ENCODE peak calls at places on chromosomes 13 and 19, in eight cellular contexts. E, U, B, S, O, V, T and J are unnamed samples.
A peak's percentile ranks its signal among the peaks of the same experiment; 100 is the strongest.

GRCh38 chr13:114097504-114097892 is 34.9 kb downstream of the RASA3 start:
- DNase-seq in E (no peak), U (no peak), B (peak; percentile 9), S (no peak), O (peak; percentile 30), V (no peak), T (no peak), J (no peak)

GRCh38 chr13:42574011-42574410 is at the start of gene TNFSF11:
- DNase-seq in E (peak; percentile 25), U (no peak), B (no peak), S (no peak), O (no peak), V (no peak), T (no peak), J (no peak)

GRCh38 chr19:52343548-52343947 is 7.5 kb downstream of the ZNF610 start:
- DNase-seq in E (peak; percentile 46), U (no peak), B (peak; percentile 48), S (peak; percentile 60), O (peak; percentile 52), V (no peak), T (peak; percentile 74), J (no peak)

GRCh38 chr13:98274921-98275487 is 97.9 kb upstream of the RNF113B start:
- DNase-seq in E (no peak), U (peak; percentile 49), B (no peak), S (no peak), O (no peak), V (no peak), T (no peak), J (no peak)

GRCh38 chr13:100333141-100333540 is 244.2 kb downstream of the PCCA start:
- DNase-seq in E (no peak), U (no peak), B (no peak), S (no peak), O (no peak), V (no peak), T (no peak), J (no peak)

GRCh38 chr19:33840382-33840781 is 43.7 kb downstream of the KCTD15 start:
- DNase-seq in E (no peak), U (no peak), B (no peak), S (no peak), O (no peak), V (no peak), T (no peak), J (no peak)

GRCh38 chr19:54921082-54921481 is 15.1 kb downstream of the NCR1 start:
- DNase-seq in E (no peak), U (no peak), B (no peak), S (no peak), O (no peak), V (no peak), T (no peak), J (no peak)

GRCh38 chr19:31503211-31503610 is 154.0 kb upstream of the TSHZ3 start:
- DNase-seq in E (no peak), U (no peak), B (no peak), S (no peak), O (no peak), V (no peak), T (no peak), J (no peak)

GRCh38 chr19:5628470-5628869 is 5.6 kb downstream of the SAFB start:
- DNase-seq in E (no peak), U (no peak), B (no peak), S (no peak), O (no peak), V (no peak), T (no peak), J (no peak)

GRCh38 chr13:98098511-98098910 is 44.4 kb upstream of the FARP1 start:
- DNase-seq in E (no peak), U (peak; percentile 23), B (no peak), S (no peak), O (no peak), V (no peak), T (no peak), J (no peak)

GRCh38 chr13:40096357-40096911 is 441.0 kb downstream of the COG6 start:
- DNase-seq in E (no peak), U (no peak), B (no peak), S (no peak), O (no peak), V (no peak), T (no peak), J (no peak)

GRCh38 chr13:65597839-65598818 is 1632.0 kb downstream of the PCDH9 start:
- DNase-seq in E (no peak), U (peak; percentile 13), B (no peak), S (no peak), O (no peak), V (no peak), T (no peak), J (no peak)

GRCh38 chr13:32087955-32088747 is 56.6 kb downstream of the FRY start:
- DNase-seq in E (no peak), U (no peak), B (no peak), S (no peak), O (no peak), V (no peak), T (no peak), J (no peak)

GRCh38 chr13:62357887-62358645 is 942.4 kb upstream of the PCDH20 start:
- DNase-seq in E (peak; percentile 47), U (peak; percentile 48), B (no peak), S (no peak), O (no peak), V (no peak), T (no peak), J (no peak)

GRCh38 chr19:5927439-5927821 is 13.4 kb downstream of the CAPS start:
- DNase-seq in E (no peak), U (no peak), B (no peak), S (no peak), O (no peak), V (no peak), T (no peak), J (no peak)

GRCh38 chr13:35599385-35599784 is 122.9 kb upstream of the MAB21L1 start:
- DNase-seq in E (no peak), U (no peak), B (no peak), S (no peak), O (no peak), V (no peak), T (no peak), J (no peak)

GRCh38 chr19:58357798-58358145 is 4.5 kb upstream of the A1BG start:
- DNase-seq in E (no peak), U (no peak), B (no peak), S (no peak), O (no peak), V (no peak), T (no peak), J (no peak)

DNA sequence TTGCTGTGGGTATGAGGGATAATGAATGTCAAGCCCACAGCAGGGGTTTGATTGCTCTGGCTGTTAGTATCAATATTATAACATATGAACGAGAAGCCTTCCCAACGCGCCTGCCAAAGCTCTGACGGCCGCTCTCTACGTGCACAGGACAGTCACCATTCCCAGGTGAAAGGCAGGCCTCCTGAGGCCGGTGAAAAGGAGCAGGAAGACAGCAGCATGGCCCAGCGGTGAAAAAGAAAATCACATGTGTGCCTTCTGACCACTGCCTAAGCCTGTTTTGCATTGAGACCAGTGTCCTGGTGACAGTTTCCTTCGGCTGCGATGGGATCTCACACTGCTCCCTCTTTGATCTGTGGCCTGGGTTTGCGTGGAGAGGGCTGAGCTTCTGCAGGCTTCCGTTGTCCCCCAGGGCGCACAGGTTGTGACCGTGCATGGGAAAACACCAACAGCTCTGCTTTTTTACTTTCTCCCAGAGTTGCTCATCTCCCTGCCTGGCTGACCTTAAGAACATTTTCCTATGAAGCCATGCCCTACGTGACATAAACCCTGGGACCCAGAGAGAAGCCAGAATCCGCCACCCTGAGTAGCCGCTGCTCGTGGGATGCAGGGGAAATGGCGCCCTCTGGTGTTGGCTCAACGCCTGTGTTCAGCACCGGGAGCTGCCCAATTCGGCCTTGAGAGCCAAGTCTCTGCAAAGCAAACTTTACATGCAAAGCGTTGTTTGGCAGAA is 112.0 kb upstream of the GPR12 start:
- DNase-seq in E (peak; percentile 88), U (no peak), B (no peak), S (no peak), O (no peak), V (no peak), T (peak; percentile 74), J (no peak)
- TF ChIP-seq CTCF in E (peak; percentile 92), U (peak; percentile 69), B (peak; percentile 22), S (peak; percentile 28), O (peak; percentile 35), V (peak; percentile 79), T (peak; percentile 46), J (peak; percentile 81)

GRCh38 chr19:57302020-57302465 is 18.2 kb upstream of the ZNF543 start:
- DNase-seq in E (no peak), U (peak; percentile 87), B (no peak), S (peak; percentile 64), O (no peak), V (peak; percentile 95), T (peak; percentile 90), J (no peak)

GRCh38 chr19:57305056-57305455 is 15.2 kb upstream of the ZNF543 start:
- DNase-seq in E (no peak), U (no peak), B (no peak), S (no peak), O (no peak), V (peak; percentile 32), T (no peak), J (no peak)

GRCh38 chr19:57308514-57308913 is 11.8 kb upstream of the ZNF543 start:
- DNase-seq in E (no peak), U (no peak), B (no peak), S (no peak), O (no peak), V (peak; percentile 31), T (no peak), J (no peak)

DNA sequence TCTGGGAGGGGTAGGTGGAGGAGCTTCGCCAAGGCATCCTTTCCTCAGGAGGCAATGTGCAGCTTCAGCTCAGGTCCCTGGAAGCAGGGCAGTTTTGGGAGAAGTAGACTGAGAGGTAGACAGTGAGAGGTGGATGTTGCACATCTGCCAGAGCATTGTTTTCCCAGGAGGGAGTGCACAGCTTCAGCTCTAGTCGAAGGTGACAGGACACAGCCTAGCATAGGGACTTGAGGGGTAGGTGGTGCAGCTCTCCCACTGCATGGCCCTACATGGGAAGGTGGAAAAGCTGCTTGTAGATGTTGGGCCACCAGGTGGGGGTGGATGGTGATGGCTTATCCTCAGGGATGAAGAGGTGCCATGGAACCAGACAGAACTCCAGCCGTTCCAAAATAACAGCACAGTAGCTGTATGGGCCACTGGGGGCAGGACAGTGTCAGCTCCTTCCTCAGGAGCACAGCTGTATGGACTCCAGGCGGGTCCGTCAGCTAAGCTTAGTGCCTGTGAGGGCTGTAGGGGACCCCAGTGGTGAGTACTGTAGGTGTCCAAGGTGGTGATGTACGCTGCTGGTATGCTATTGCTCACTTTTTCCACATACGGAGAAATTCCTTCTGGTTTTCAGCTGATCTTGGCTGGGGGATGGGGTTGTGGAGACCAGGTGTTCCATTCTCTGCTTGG is 17.4 kb upstream of the ZNF543 start:
- DNase-seq in E (no peak), U (no peak), B (no peak), S (no peak), O (no peak), V (peak; percentile 24), T (no peak), J (no peak)
- TF ChIP-seq CTCF in E (no peak), U (no peak), B (no peak), S (no peak), O (no peak), V (no peak), T (no peak), J (no peak)

GRCh38 chr13:67048084-67048792 is 181.9 kb downstream of the PCDH9 start:
- DNase-seq in E (no peak), U (peak; percentile 65), B (no peak), S (no peak), O (no peak), V (no peak), T (no peak), J (no peak)
- TF ChIP-seq CTCF in E (no peak), U (peak; percentile 33), B (no peak), S (no peak), O (no peak), V (no peak), T (no peak), J (peak; percentile 59)

GRCh38 chr19:45500918-45501729 is 2.9 kb downstream of the PPM1N start:
- DNase-seq in E (no peak), U (no peak), B (no peak), S (no peak), O (no peak), V (no peak), T (no peak), J (no peak)
- TF ChIP-seq CTCF in E (no peak), U (no peak), B (no peak), S (no peak), O (no peak), V (no peak), T (no peak), J (no peak)